ENCODE peak calls at places on chromosomes 4 and X, in ten cellular contexts. X is H1; G is naive B cell; K is T-cell; F is neural crest cell; M is iris pigment epithelial cell; C is T-helper 1 cell; I is activated CD4-positive, alpha-beta T cell treated with anti-CD3 and anti-CD28 coated beads, Interleukin-2, amount 10 ng/mL, durations not matched to agents 7 days and 5 days; L is SHP77; N is NCI-H345. E is an unnamed sample.
A peak's percentile ranks its signal among the peaks of the same experiment; 100 is the strongest.

GRCh38 chrX:125522752-125523151 is 203.1 kb downstream of the TEX13C start:
- DNase-seq in X (no peak), G (no peak), K (no peak), F (no peak), M (no peak), C (no peak), I (no peak), L (no peak), N (no peak), E (no peak)

GRCh38 chrX:149453030-149453429 is 52.1 kb downstream of the IDS start:
- DNase-seq in X (no peak), G (no peak), K (no peak), F (no peak), M (peak; percentile 25), C (no peak), I (no peak), L (no peak), N (no peak), E (no peak)

GRCh38 chr4:2255501-2256155 is 6.3 kb downstream of the MXD4 start:
- DNase-seq in X (no peak), G (no peak), K (no peak), F (no peak), M (peak; percentile 45), C (peak; percentile 5), I (peak; percentile 5), L (no peak), N (no peak), E (no peak)

GRCh38 chr4:118265312-118266144 is 87.3 kb downstream of the PRSS12 start:
- DNase-seq in X (no peak), G (no peak), K (peak; percentile 19), F (no peak), M (peak; percentile 21), C (no peak), I (peak; percentile 23), L (no peak), N (peak; percentile 29), E (no peak)

GRCh38 chrX:119655125-119655524 is 37.8 kb downstream of the SEPTIN6 start:
- DNase-seq in X (no peak), G (no peak), K (no peak), F (no peak), M (peak; percentile 95), C (peak; percentile 12), I (peak; percentile 10), L (no peak), N (no peak), E (peak; percentile 60)

GRCh38 chr4:40280586-40280985 is 54.5 kb upstream of the CHRNA9 start:
- DNase-seq in X (no peak), G (no peak), K (no peak), F (no peak), M (no peak), C (no peak), I (no peak), L (no peak), N (no peak), E (no peak)

GRCh38 chr4:54091637-54092404 is 8.1 kb upstream of the GSX2 start:
- DNase-seq in X (no peak), G (peak; percentile 54), K (peak; percentile 82), F (no peak), M (peak; percentile 68), C (peak; percentile 51), I (peak; percentile 83), L (peak; percentile 75), N (peak; percentile 68), E (peak; percentile 62)

GRCh38 chr4:123481034-123481433 is 84.4 kb downstream of the SPRY1 start:
- DNase-seq in X (no peak), G (no peak), K (no peak), F (no peak), M (peak; percentile 81), C (no peak), I (no peak), L (no peak), N (no peak), E (no peak)

GRCh38 chr4:52838729-52839722 is 23.1 kb upstream of the RASL11B start:
- DNase-seq in X (no peak), G (no peak), K (no peak), F (no peak), M (no peak), C (no peak), I (no peak), L (no peak), N (no peak), E (no peak)

GRCh38 chrX:153459976-153460375 is 10.4 kb downstream of the HAUS7 start:
- DNase-seq in X (no peak), G (no peak), K (no peak), F (no peak), M (peak; percentile 81), C (no peak), I (no peak), L (no peak), N (no peak), E (no peak)

GRCh38 chr4:121126449-121127006 is 37.6 kb downstream of the TNIP3 start:
- DNase-seq in X (no peak), G (no peak), K (no peak), F (no peak), M (no peak), C (no peak), I (no peak), L (no peak), N (no peak), E (no peak)

GRCh38 chrX:22073928-22074327 is 41.8 kb downstream of the PHEX start:
- DNase-seq in X (peak; percentile 2), G (no peak), K (no peak), F (no peak), M (no peak), C (no peak), I (no peak), L (no peak), N (no peak), E (no peak)

GRCh38 chrX:66988331-66988730 is 349.5 kb upstream of the EDA2R start:
- DNase-seq in X (no peak), G (no peak), K (no peak), F (no peak), M (no peak), C (no peak), I (no peak), L (no peak), N (no peak), E (no peak)

GRCh38 chrX:11049976-11050375 is 61.2 kb upstream of the HCCS start:
- DNase-seq in X (no peak), G (no peak), K (no peak), F (no peak), M (no peak), C (no peak), I (no peak), L (no peak), N (no peak), E (no peak)

GRCh38 chr4:185541251-185541671 is 6.0 kb upstream of the PDLIM3 start:
- DNase-seq in X (no peak), G (no peak), K (no peak), F (no peak), M (peak; percentile 27), C (no peak), I (no peak), L (no peak), N (no peak), E (no peak)

GRCh38 chr4:126386512-126386911 is 1071.8 kb downstream of the FAT4 start:
- DNase-seq in X (no peak), G (no peak), K (no peak), F (no peak), M (no peak), C (no peak), I (no peak), L (no peak), N (no peak), E (no peak)

GRCh38 chrX:39137363-39137954 is 336.2 kb downstream of the MID1IP1 start:
- DNase-seq in X (no peak), G (no peak), K (no peak), F (no peak), M (no peak), C (no peak), I (no peak), L (no peak), N (no peak), E (no peak)

GRCh38 chr4:164700471-164700870 is 53.5 kb upstream of the SMIM31 start:
- DNase-seq in X (peak; percentile 44), G (no peak), K (no peak), F (peak; percentile 15), M (no peak), C (no peak), I (peak; percentile 10), L (peak; percentile 22), N (no peak), E (no peak)

GRCh38 chr4:163495900-163496299 is 1.4 kb downstream of the TMA16 start:
- DNase-seq in X (no peak), G (peak; percentile 37), K (no peak), F (no peak), M (no peak), C (no peak), I (no peak), L (no peak), N (no peak), E (no peak)

GRCh38 chr4:126614456-126614855 is 1018.3 kb upstream of the INTU start:
- DNase-seq in X (no peak), G (no peak), K (no peak), F (no peak), M (no peak), C (no peak), I (no peak), L (no peak), N (no peak), E (no peak)

GRCh38 chr4:149176019-149176418 is 639.6 kb downstream of the IQCM start:
- DNase-seq in X (no peak), G (no peak), K (no peak), F (no peak), M (peak; percentile 35), C (no peak), I (no peak), L (no peak), N (no peak), E (no peak)

GRCh38 chr4:32847466-32847865 is 2127.3 kb downstream of the PCDH7 start:
- DNase-seq in X (no peak), G (no peak), K (no peak), F (no peak), M (peak; percentile 1), C (no peak), I (no peak), L (no peak), N (no peak), E (no peak)

GRCh38 chr4:114028071-114028470 is 48.6 kb upstream of the ARSJ start:
- DNase-seq in X (no peak), G (no peak), K (no peak), F (no peak), M (peak; percentile 37), C (no peak), I (no peak), L (no peak), N (no peak), E (no peak)